ENCODE peak calls at places on chromosome 22, in seven cellular contexts. C is T-helper 2 cell; F is fibroblast of gingiva; L is stimulated activated CD4-positive, alpha-beta T cell treated with anti-CD3 and anti-CD28 coated beads, Interleukin-15, amount 100 ng/mL, for 24 hours; O is activated CD4-positive, CD25-positive, alpha-beta regulatory T cell treated with anti-CD3 and anti-CD28 coated beads, Interleukin-2, amount 50 U/mL, for 72 hours; B is fibroblast of pulmonary artery; S is NCI-H446. X is an unnamed sample.

GRCh38 chr22:46377566-46378498 is 42.3 kb downstream of the TRMU start:
- DNase-seq in C (no peak), F (no peak), L (no peak), O (no peak), B (no peak), S (no peak), X (no peak)

GRCh38 chr22:43843783-43844530 is 18.4 kb downstream of the SULT4A1 start:
- DNase-seq in C (no peak), F (no peak), L (no peak), O (no peak), B (no peak), S (no peak), X (no peak)

GRCh38 chr22:23150762-23151161 is 5.5 kb downstream of the RAB36 start:
- DNase-seq in C (no peak), F (no peak), L (no peak), O (no peak), B (no peak), S (no peak), X (no peak)

GRCh38 chr22:45731798-45732495 is 60.3 kb downstream of the ATXN10 start:
- DNase-seq in C (no peak), F (no peak), L (no peak), O (no peak), B (peak), S (peak), X (no peak)

GRCh38 chr22:24599514-24599913 is 3.5 kb upstream of the GGT1 start:
- DNase-seq in C (no peak), F (no peak), L (no peak), O (no peak), B (no peak), S (no peak), X (no peak)

GRCh38 chr22:47213571-47214230 is 451.3 kb downstream of the TBC1D22A start:
- DNase-seq in C (no peak), F (no peak), L (peak), O (peak), B (peak), S (peak), X (no peak)

GRCh38 chr22:49257551-49257951 is 570.1 kb downstream of the BRD1 start:
- DNase-seq in C (no peak), F (no peak), L (peak), O (peak), B (no peak), S (no peak), X (peak)

GRCh38 chr22:37610480-37611148 is 2.0 kb downstream of the GGA1 start:
- DNase-seq in C (no peak), F (no peak), L (no peak), O (no peak), B (no peak), S (no peak), X (no peak)

GRCh38 chr22:17980638-17981051 is 43.7 kb downstream of the MICAL3 start:
- DNase-seq in C (peak), F (no peak), L (peak), O (peak), B (peak), S (no peak), X (no peak)

GRCh38 chr22:49014227-49015201 is 813.2 kb downstream of the BRD1 start:
- DNase-seq in C (no peak), F (no peak), L (no peak), O (no peak), B (no peak), S (no peak), X (peak)

GRCh38 chr22:41367680-41368542 is 13.8 kb upstream of the TEF start:
- DNase-seq in C (no peak), F (no peak), L (no peak), O (no peak), B (peak), S (no peak), X (no peak)

GRCh38 chr22:43011079-43011478 is 3.9 kb downstream of the PACSIN2 start:
- DNase-seq in C (no peak), F (no peak), L (no peak), O (no peak), B (no peak), S (no peak), X (no peak)

GRCh38 chr22:28604961-28605360 is 74.7 kb downstream of the TTC28 start:
- DNase-seq in C (no peak), F (no peak), L (no peak), O (no peak), B (peak), S (no peak), X (no peak)

GRCh38 chr22:49157529-49158339 is 669.9 kb downstream of the BRD1 start:
- DNase-seq in C (no peak), F (no peak), L (no peak), O (no peak), B (no peak), S (no peak), X (no peak)

GRCh38 chr22:17167486-17167885 is 8.4 kb upstream of the HDHD5 start:
- DNase-seq in C (no peak), F (no peak), L (no peak), O (no peak), B (no peak), S (peak), X (no peak)

GRCh38 chr22:48628891-48629559 is 1198.6 kb downstream of the BRD1 start:
- DNase-seq in C (no peak), F (no peak), L (no peak), O (no peak), B (no peak), S (no peak), X (no peak)

GRCh38 chr22:17161991-17162390 is 2.9 kb upstream of the HDHD5 start:
- DNase-seq in C (no peak), F (no peak), L (no peak), O (no peak), B (no peak), S (no peak), X (no peak)

GRCh38 chr22:44743804-44744211 is 8.6 kb upstream of the ARHGAP8 start:
- DNase-seq in C (no peak), F (no peak), L (no peak), O (no peak), B (no peak), S (no peak), X (no peak)

GRCh38 chr22:30420401-30421178 is 5.0 kb upstream of the MTFP1 start:
- DNase-seq in C (no peak), F (peak), L (no peak), O (no peak), B (peak), S (no peak), X (no peak)

GRCh38 chr22:45576730-45577464 is 74.2 kb downstream of the FBLN1 start:
- DNase-seq in C (no peak), F (no peak), L (no peak), O (no peak), B (no peak), S (no peak), X (no peak)

GRCh38 chr22:20741008-20741633 is 32.8 kb upstream of the SERPIND1 start:
- DNase-seq in C (no peak), F (no peak), L (no peak), O (no peak), B (no peak), S (no peak), X (no peak)

GRCh38 chr22:37581534-37581933 is 1.6 kb upstream of the LGALS2 start:
- DNase-seq in C (no peak), F (peak), L (no peak), O (no peak), B (no peak), S (no peak), X (no peak)

GRCh38 chr22:48887394-48888332 is 940.0 kb downstream of the BRD1 start:
- DNase-seq in C (no peak), F (no peak), L (no peak), O (no peak), B (no peak), S (no peak), X (peak)

GRCh38 chr22:33891455-33891854 is 28.8 kb downstream of the LARGE1 start:
- DNase-seq in C (no peak), F (no peak), L (no peak), O (no peak), B (no peak), S (no peak), X (no peak)

GRCh38 chr22:17743661-17744411 is 30.4 kb downstream of the BID start:
- DNase-seq in C (no peak), F (no peak), L (no peak), O (no peak), B (no peak), S (no peak), X (no peak)

GRCh38 chr22:42697542-42698013 is 23.1 kb downstream of the A4GALT start:
- DNase-seq in C (no peak), F (peak), L (no peak), O (no peak), B (peak), S (no peak), X (peak)